ENCODE peak calls at places on chromosomes 7 and 10, in seven cellular contexts. U is CD4-positive, alpha-beta memory T cell; Z is MG63; A is astrocyte; W is ovary; K is upper lobe of right lung; B is dorsolateral prefrontal cortex. N is an unnamed sample.

GRCh38 chr7:132402751-132403245 is 173.5 kb downstream of the PLXNA4 start:
- DNase-seq in U (no peak), Z (peak; percentile 79), A (peak; percentile 97), W (peak; percentile 86), K (no peak), B (peak; percentile 63), N (no peak)

GRCh38 chr7:120344276-120344675 is 71.3 kb downstream of the KCND2 start:
- DNase-seq in U (no peak), Z (no peak), A (no peak), W (no peak), K (no peak), B (no peak), N (no peak)

GRCh38 chr7:144826248-144826647 is 9.6 kb downstream of the TPK1 start:
- DNase-seq in U (no peak), Z (no peak), A (peak; percentile 14), W (no peak), K (no peak), B (no peak), N (no peak)

GRCh38 chr7:151889406-151890354 is 12.8 kb upstream of the PRKAG2 start:
- DNase-seq in U (no peak), Z (no peak), A (no peak), W (no peak), K (no peak), B (no peak), N (no peak)

GRCh38 chr7:156222151-156222550 is 409.9 kb upstream of the SHH start:
- DNase-seq in U (no peak), Z (no peak), A (no peak), W (no peak), K (no peak), B (no peak), N (no peak)

GRCh38 chr10:76902949-76903348 is 734.7 kb downstream of the KCNMA1 start:
- DNase-seq in U (no peak), Z (peak; percentile 33), A (no peak), W (peak; percentile 55), K (no peak), B (no peak), N (no peak)

GRCh38 chr7:151131622-151132293 is 35.7 kb downstream of the GBX1 start:
- DNase-seq in U (no peak), Z (no peak), A (no peak), W (no peak), K (no peak), B (no peak), N (no peak)

GRCh38 chr10:36670616-36671402 is 454.6 kb upstream of the ANKRD30A start:
- DNase-seq in U (no peak), Z (peak; percentile 69), A (no peak), W (no peak), K (no peak), B (no peak), N (no peak)

GRCh38 chr7:27097686-27098492 is 2.1 kb upstream of the HOXA1 start:
- DNase-seq in U (no peak), Z (no peak), A (peak; percentile 49), W (no peak), K (no peak), B (no peak), N (no peak)

GRCh38 chr7:65972976-65973375 is 9.0 kb downstream of the GUSB start:
- DNase-seq in U (no peak), Z (no peak), A (no peak), W (peak; percentile 14), K (peak; percentile 45), B (no peak), N (no peak)

GRCh38 chr7:75854233-75854632 is 24.6 kb upstream of the RHBDD2 start:
- DNase-seq in U (no peak), Z (peak; percentile 12), A (peak; percentile 63), W (no peak), K (no peak), B (no peak), N (no peak)

GRCh38 chr7:78642751-78643150 is 810.7 kb downstream of the MAGI2 start:
- DNase-seq in U (no peak), Z (no peak), A (no peak), W (no peak), K (no peak), B (no peak), N (no peak)

GRCh38 chr7:157550300-157551275 is 213.8 kb downstream of the DNAJB6 start:
- DNase-seq in U (no peak), Z (no peak), A (no peak), W (peak; percentile 17), K (peak; percentile 40), B (no peak), N (no peak)

GRCh38 chr7:48421357-48421756 is 250.1 kb downstream of the ABCA13 start:
- DNase-seq in U (no peak), Z (peak; percentile 28), A (no peak), W (no peak), K (no peak), B (no peak), N (no peak)

GRCh38 chr10:18737841-18738240 is 78.6 kb downstream of the ARL5B start:
- DNase-seq in U (no peak), Z (peak; percentile 83), A (peak; percentile 92), W (no peak), K (no peak), B (no peak), N (no peak)

GRCh38 chr7:42247301-42247700 is 10.3 kb upstream of the GLI3 start:
- DNase-seq in U (no peak), Z (peak; percentile 59), A (peak; percentile 88), W (no peak), K (no peak), B (no peak), N (no peak)

GRCh38 chr10:124152139-124152780 is 58.9 kb upstream of the CHST15 start:
- DNase-seq in U (no peak), Z (peak; percentile 94), A (peak; percentile 82), W (peak; percentile 56), K (no peak), B (no peak), N (no peak)

DNA sequence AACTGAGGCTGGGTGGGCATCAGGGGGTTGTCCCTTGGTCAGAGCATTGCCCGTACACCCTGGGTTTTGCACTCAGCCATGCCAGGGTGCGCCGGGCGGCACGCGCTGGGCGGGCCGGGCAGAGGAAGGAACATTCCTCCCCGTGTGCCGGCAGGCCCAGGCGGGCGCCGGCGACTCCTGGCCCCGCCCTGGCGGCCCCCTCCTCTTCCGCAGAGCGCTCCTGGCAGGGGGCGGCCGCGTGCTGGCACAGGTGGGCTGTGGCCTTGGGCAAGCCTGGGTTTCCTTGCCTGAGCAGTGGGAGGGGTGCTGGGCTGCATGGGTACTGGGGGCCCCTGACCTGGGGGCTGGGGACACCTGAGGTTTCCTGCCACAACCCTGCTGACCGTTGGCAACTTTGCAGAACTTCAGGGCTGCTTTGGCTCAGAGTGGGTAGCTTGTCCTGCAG is 3.9 kb downstream of the LFNG start:
- DNase-seq in U (no peak), Z (no peak), A (no peak), W (no peak), K (peak; percentile 82), B (no peak), N (no peak)
- H3K4me3 ChIP-seq in U (peak overlapping the region; percentile 23), Z (no peak overlapping the region), A (peak overlapping the region; percentile 52), W (no peak overlapping the region), K (peak overlapping the region; percentile 65), B (peak overlapping the region; percentile 75), N (peak overlapping the region; percentile 93)

DNA sequence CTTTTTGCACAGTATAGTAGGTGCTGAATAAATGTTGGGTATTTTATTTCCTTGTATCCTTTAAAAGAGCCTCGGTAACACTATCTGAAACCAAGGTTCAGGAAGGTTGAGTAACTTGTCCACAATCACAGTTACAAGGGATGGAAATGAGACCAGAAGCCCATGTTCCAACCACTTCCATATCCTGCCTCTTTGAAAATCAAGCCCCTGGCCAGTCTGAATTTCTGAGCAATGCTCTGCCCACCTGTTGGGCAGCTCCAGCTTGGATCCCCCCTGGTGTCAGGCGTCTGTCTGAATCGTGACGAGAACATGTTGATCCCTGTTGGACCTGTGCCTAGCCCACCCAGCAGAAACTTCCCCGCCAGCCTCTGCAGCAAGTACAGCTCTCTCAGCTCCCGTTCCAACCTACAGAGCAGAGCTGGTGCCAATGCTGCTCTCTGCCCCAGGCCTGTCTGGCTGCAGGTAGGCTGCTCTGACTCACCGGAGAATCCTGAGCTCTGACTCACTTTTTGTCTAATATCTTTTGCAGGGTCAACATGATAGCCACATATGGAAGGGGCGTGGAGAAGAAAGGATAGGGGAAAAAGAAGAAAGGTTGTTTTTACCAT is 595.5 kb downstream of the INHBA start:
- DNase-seq in U (no peak), Z (peak; percentile 70), A (peak; percentile 73), W (no peak), K (no peak), B (no peak), N (no peak)
- H3K4me3 ChIP-seq in U (no peak overlapping the region), Z (no peak overlapping the region), A (peak overlapping the region; percentile 35), W (no peak overlapping the region), K (no peak overlapping the region), B (no peak overlapping the region), N (no peak overlapping the region)

GRCh38 chr10:97075961-97076525 is 109.7 kb downstream of the SLIT1 start:
- DNase-seq in U (no peak), Z (no peak), A (no peak), W (no peak), K (no peak), B (no peak), N (no peak)

GRCh38 chr10:97072851-97073665 is 112.7 kb downstream of the SLIT1 start:
- DNase-seq in U (peak; percentile 70), Z (peak; percentile 61), A (peak; percentile 21), W (peak; percentile 90), K (peak; percentile 83), B (peak; percentile 87), N (peak; percentile 55)

GRCh38 chr10:97076781-97077180 is 109.0 kb downstream of the SLIT1 start:
- DNase-seq in U (no peak), Z (no peak), A (no peak), W (no peak), K (no peak), B (no peak), N (no peak)

GRCh38 chr10:97074256-97075145 is 111.3 kb downstream of the SLIT1 start:
- DNase-seq in U (no peak), Z (no peak), A (no peak), W (no peak), K (no peak), B (no peak), N (no peak)

DNA sequence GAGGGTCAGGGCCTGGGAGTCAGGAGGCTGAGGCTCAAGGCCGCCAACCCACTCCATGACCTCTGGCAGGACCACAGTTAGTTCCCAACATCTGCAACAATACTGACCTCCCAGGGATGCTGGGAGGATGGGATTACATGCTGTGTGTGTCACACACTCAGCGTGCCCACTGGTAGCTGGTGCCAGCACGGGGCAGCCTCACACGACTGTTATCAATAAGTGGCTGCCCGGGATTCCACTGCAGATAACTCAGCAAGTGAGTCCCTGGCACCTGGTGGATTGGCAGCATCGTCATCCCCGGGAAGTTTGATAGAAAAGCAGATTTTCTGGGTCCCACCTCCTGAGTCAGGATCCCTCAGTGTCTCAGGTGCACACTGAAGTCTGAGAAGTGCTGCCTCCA is 110.3 kb downstream of the SLIT1 start:
- DNase-seq in U (no peak), Z (no peak), A (no peak), W (no peak), K (no peak), B (no peak), N (no peak)
- H3K4me3 ChIP-seq in U (no peak overlapping the region), Z (no peak overlapping the region), A (no peak overlapping the region), W (no peak overlapping the region), K (no peak overlapping the region), B (no peak overlapping the region), N (no peak overlapping the region)

DNA sequence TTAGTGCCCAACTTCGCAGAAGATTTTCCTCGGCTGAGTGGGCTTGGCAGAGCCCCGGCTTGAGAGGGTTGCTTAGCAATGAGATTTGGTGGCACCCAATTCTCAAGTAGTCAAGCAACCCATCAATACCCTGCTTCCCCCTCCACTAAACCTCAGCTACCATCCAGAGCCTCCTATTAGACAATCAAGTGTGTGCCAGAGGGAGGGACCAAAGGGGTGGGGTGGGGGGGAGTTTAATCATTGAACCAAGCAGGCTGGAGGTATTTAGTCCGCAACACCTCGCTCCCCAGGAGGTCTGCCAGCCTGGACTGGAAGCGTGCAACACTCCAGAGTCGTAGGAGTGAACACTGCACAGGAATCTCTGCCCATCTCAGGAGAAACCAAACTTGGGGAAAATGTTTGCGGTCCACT is at the start of gene HKDC1:
- DNase-seq in U (no peak), Z (no peak), A (no peak), W (no peak), K (no peak), B (no peak), N (no peak)
- H3K4me3 ChIP-seq in U (no peak within 1 kb of the TSS), Z (no peak within 1 kb of the TSS), A (no peak within 1 kb of the TSS), W (no peak within 1 kb of the TSS), K (peak within 1 kb of the TSS; percentile 24), B (no peak within 1 kb of the TSS), N (no peak within 1 kb of the TSS)